ENCODE peak calls at places on chromosomes 3 and 15, in six cellular contexts. F is pancreas, O is A172, C is T-helper 9 cell, L is GM04503, T is HTR-8/SVneo. E is an unnamed sample.

GRCh38 chr3:73084170-73084569 is 22.7 kb downstream of the EBLN2 start:
- DNase-seq in F (no peak), O (no peak), C (no peak), L (no peak), T (no peak), E (no peak)

GRCh38 chr3:94258851-94259250 is 196.0 kb downstream of the NSUN3 start:
- DNase-seq in F (no peak), O (no peak), C (no peak), L (no peak), T (no peak), E (no peak)

GRCh38 chr15:50777045-50777444 is 11.5 kb upstream of the SPPL2A start:
- DNase-seq in F (no peak), O (no peak), C (no peak), L (no peak), T (no peak), E (no peak)

GRCh38 chr3:53531749-53532148 is 37.3 kb downstream of the CACNA1D start:
- DNase-seq in F (no peak), O (no peak), C (no peak), L (no peak), T (no peak), E (no peak)

GRCh38 chr15:74311734-74312444 is 55.6 kb downstream of the CYP11A1 start:
- DNase-seq in F (no peak), O (no peak), C (no peak), L (no peak), T (peak; percentile 51), E (no peak)

GRCh38 chr3:182063742-182064141 is 352.0 kb downstream of the SOX2 start:
- DNase-seq in F (no peak), O (no peak), C (no peak), L (no peak), T (no peak), E (no peak)

GRCh38 chr3:30779686-30780287 is 114.7 kb downstream of the GADL1 start:
- DNase-seq in F (no peak), O (no peak), C (no peak), L (no peak), T (no peak), E (peak; percentile 1)

GRCh38 chr15:51189579-51190397 is 95.1 kb upstream of the TNFAIP8L3 start:
- DNase-seq in F (no peak), O (no peak), C (no peak), L (no peak), T (no peak), E (no peak)

GRCh38 chr3:43970920-43971319 is 270.8 kb upstream of the TOPAZ1 start:
- DNase-seq in F (no peak), O (no peak), C (no peak), L (no peak), T (no peak), E (no peak)

GRCh38 chr3:136247436-136247835 is 2.7 kb upstream of the PCCB start:
- DNase-seq in F (no peak), O (no peak), C (no peak), L (no peak), T (no peak), E (no peak)

GRCh38 chr15:28890711-28891495 is 5.1 kb downstream of the APBA2 start:
- DNase-seq in F (no peak), O (no peak), C (no peak), L (no peak), T (no peak), E (no peak)

GRCh38 chr3:173747427-173747826 is 349.9 kb downstream of the NLGN1 start:
- DNase-seq in F (no peak), O (peak; percentile 49), C (no peak), L (no peak), T (no peak), E (no peak)

GRCh38 chr15:25909806-25910205 is 46.7 kb upstream of the ATP10A start:
- DNase-seq in F (no peak), O (no peak), C (no peak), L (no peak), T (no peak), E (no peak)

GRCh38 chr15:61871926-61872522 is 188.2 kb downstream of the VPS13C start:
- DNase-seq in F (no peak), O (peak; percentile 21), C (no peak), L (no peak), T (peak; percentile 5), E (no peak)

GRCh38 chr3:73621388-73621787 is 3.4 kb downstream of the PDZRN3 start:
- DNase-seq in F (no peak), O (no peak), C (no peak), L (no peak), T (no peak), E (no peak)

GRCh38 chr3:183281126-183281797 is 28.2 kb downstream of the B3GNT5 start:
- DNase-seq in F (no peak), O (peak; percentile 82), C (no peak), L (no peak), T (no peak), E (no peak)

GRCh38 chr15:25850154-25851111 is 12.7 kb downstream of the ATP10A start:
- DNase-seq in F (peak; percentile 43), O (no peak), C (peak; percentile 63), L (no peak), T (no peak), E (no peak)

GRCh38 chr3:111924283-111924682 is 54.5 kb upstream of the ABHD10 start:
- DNase-seq in F (peak; percentile 90), O (peak; percentile 43), C (no peak), L (no peak), T (no peak), E (no peak)

GRCh38 chr3:82496890-82497560 is 735.6 kb upstream of the GBE1 start:
- DNase-seq in F (no peak), O (no peak), C (no peak), L (no peak), T (peak; percentile 11), E (no peak)

GRCh38 chr3:72818915-72819314 is 29.3 kb downstream of the SHQ1 start:
- DNase-seq in F (no peak), O (no peak), C (no peak), L (no peak), T (no peak), E (peak; percentile 51)

GRCh38 chr15:36688310-36689102 is 109.1 kb downstream of the CDIN1 start:
- DNase-seq in F (no peak), O (peak; percentile 5), C (no peak), L (peak; percentile 12), T (peak; percentile 10), E (no peak)

GRCh38 chr3:24709921-24710320 is 215.3 kb upstream of the THRB start:
- DNase-seq in F (no peak), O (no peak), C (no peak), L (no peak), T (no peak), E (no peak)

GRCh38 chr3:169662215-169663070 is 1.1 kb downstream of the MECOM start:
- DNase-seq in F (peak; percentile 91), O (peak; percentile 54), C (no peak), L (no peak), T (peak; percentile 56), E (no peak)

GRCh38 chr15:91075761-91076160 is 24.3 kb upstream of the SV2B start:
- DNase-seq in F (no peak), O (no peak), C (no peak), L (no peak), T (no peak), E (no peak)

GRCh38 chr15:23690450-23690852 is 3.3 kb upstream of the NDN start:
- DNase-seq in F (peak; percentile 74), O (no peak), C (no peak), L (no peak), T (no peak), E (no peak)

GRCh38 chr3:57168151-57168550 is 3.0 kb upstream of the IL17RD start:
- DNase-seq in F (no peak), O (no peak), C (no peak), L (no peak), T (no peak), E (no peak)

GRCh38 chr3:23668430-23668904 is 137.3 kb upstream of the UBE2E1 start:
- DNase-seq in F (no peak), O (peak; percentile 97), C (no peak), L (no peak), T (peak; percentile 72), E (no peak)

GRCh38 chr3:125212509-125213372 is at the start of gene SLC12A8:
- DNase-seq in F (peak; percentile 59), O (no peak), C (no peak), L (no peak), T (no peak), E (no peak)

GRCh38 chr3:70393881-70394612 is 81.6 kb upstream of the MDFIC2 start:
- DNase-seq in F (peak; percentile 50), O (no peak), C (no peak), L (no peak), T (no peak), E (no peak)

GRCh38 chr3:69770976-69771634 is 31.8 kb downstream of the MITF start:
- DNase-seq in F (no peak), O (peak; percentile 70), C (no peak), L (no peak), T (no peak), E (no peak)

GRCh38 chr3:196486263-196486662 is 17.3 kb downstream of the RNF168 start:
- DNase-seq in F (no peak), O (no peak), C (peak; percentile 9), L (no peak), T (no peak), E (no peak)

GRCh38 chr3:194730369-194730768 is 44.7 kb downstream of the FAM43A start:
- DNase-seq in F (peak; percentile 60), O (peak; percentile 98), C (no peak), L (no peak), T (no peak), E (no peak)

GRCh38 chr3:141605883-141606282 is 119.1 kb downstream of the RASA2 start:
- DNase-seq in F (no peak), O (no peak), C (no peak), L (no peak), T (no peak), E (no peak)

E was measured in AG09319.